ENCODE peak calls at places on chromosomes 13 and 19, in seven cellular contexts. One of them, this sample, is unnamed.
A peak's percentile ranks its signal among the peaks of the same experiment; 100 is the strongest.

GRCh38 chr13:34577051-34577450 is 365.0 kb upstream of the NBEA start:
- DNase-seq in SK-N-SH: no peak
- DNase-seq in NT2/D1: no peak
- DNase-seq in dorsolateral prefrontal cortex: no peak
- DNase-seq in lower leg skin: no peak
- DNase-seq in SHP77: no peak
- DNase-seq in mammary epithelial cell: peak; percentile 65
- DNase-seq in this sample: no peak

GRCh38 chr13:69423844-69424243 is 683.8 kb upstream of the ATXN8OS start:
- DNase-seq in SHP77: no peak
- DNase-seq in SK-N-SH: no peak
- DNase-seq in dorsolateral prefrontal cortex: no peak
- DNase-seq in mammary epithelial cell: no peak
- DNase-seq in NT2/D1: no peak
- DNase-seq in lower leg skin: no peak
- DNase-seq in this sample: peak; percentile 56

GRCh38 chr13:35882722-35883497 is 248.3 kb downstream of the DCLK1 start:
- DNase-seq in mammary epithelial cell: no peak
- DNase-seq in SK-N-SH: no peak
- DNase-seq in dorsolateral prefrontal cortex: no peak
- DNase-seq in lower leg skin: no peak
- DNase-seq in SHP77: no peak
- DNase-seq in NT2/D1: no peak
- DNase-seq in this sample: no peak

GRCh38 chr13:51811920-51812328 is 8.0 kb upstream of the DHRS12 start:
- DNase-seq in NT2/D1: no peak
- DNase-seq in SK-N-SH: no peak
- DNase-seq in lower leg skin: no peak
- DNase-seq in SHP77: no peak
- DNase-seq in dorsolateral prefrontal cortex: no peak
- DNase-seq in mammary epithelial cell: peak; percentile 40
- DNase-seq in this sample: no peak

GRCh38 chr13:25490236-25490635 is 118.5 kb downstream of the ATP8A2 start:
- DNase-seq in lower leg skin: no peak
- DNase-seq in SHP77: no peak
- DNase-seq in mammary epithelial cell: no peak
- DNase-seq in NT2/D1: no peak
- DNase-seq in SK-N-SH: no peak
- DNase-seq in dorsolateral prefrontal cortex: no peak
- DNase-seq in this sample: no peak

GRCh38 chr13:91381371-91381770 is 17.1 kb upstream of the GPC5 start:
- DNase-seq in lower leg skin: no peak
- DNase-seq in SHP77: peak; percentile 39
- DNase-seq in SK-N-SH: peak; percentile 14
- DNase-seq in mammary epithelial cell: no peak
- DNase-seq in dorsolateral prefrontal cortex: no peak
- DNase-seq in NT2/D1: no peak
- DNase-seq in this sample: no peak

GRCh38 chr19:41175825-41176734 is 16.9 kb upstream of the CYP2S1 start:
- DNase-seq in lower leg skin: no peak
- DNase-seq in NT2/D1: peak; percentile 88
- DNase-seq in mammary epithelial cell: peak; percentile 71
- DNase-seq in SK-N-SH: no peak
- DNase-seq in dorsolateral prefrontal cortex: no peak
- DNase-seq in SHP77: no peak
- DNase-seq in this sample: no peak

GRCh38 chr19:3644351-3645066 is 17.9 kb upstream of the CACTIN start:
- DNase-seq in dorsolateral prefrontal cortex: peak; percentile 90
- DNase-seq in mammary epithelial cell: no peak
- DNase-seq in SHP77: no peak
- DNase-seq in NT2/D1: no peak
- DNase-seq in SK-N-SH: no peak
- DNase-seq in lower leg skin: no peak
- DNase-seq in this sample: no peak

GRCh38 chr13:106562301-106562700 is 5.6 kb downstream of the ARGLU1 start:
- DNase-seq in SK-N-SH: no peak
- DNase-seq in mammary epithelial cell: no peak
- DNase-seq in dorsolateral prefrontal cortex: no peak
- DNase-seq in lower leg skin: no peak
- DNase-seq in NT2/D1: no peak
- DNase-seq in SHP77: no peak
- DNase-seq in this sample: no peak

GRCh38 chr13:73290844-73291243 is 232.0 kb downstream of the KLF5 start:
- DNase-seq in dorsolateral prefrontal cortex: no peak
- DNase-seq in SHP77: no peak
- DNase-seq in mammary epithelial cell: no peak
- DNase-seq in lower leg skin: no peak
- DNase-seq in NT2/D1: no peak
- DNase-seq in SK-N-SH: no peak
- DNase-seq in this sample: no peak

GRCh38 chr19:38506723-38507550 is 73.4 kb downstream of the RYR1 start:
- DNase-seq in NT2/D1: peak; percentile 82
- DNase-seq in SHP77: peak; percentile 92
- DNase-seq in dorsolateral prefrontal cortex: no peak
- DNase-seq in SK-N-SH: peak; percentile 99
- DNase-seq in lower leg skin: peak; percentile 96
- DNase-seq in mammary epithelial cell: peak; percentile 90
- DNase-seq in this sample: peak; percentile 90

GRCh38 chr13:44576396-44577235 is 486 bp upstream of the TSC22D1 start:
- DNase-seq in SHP77: no peak
- DNase-seq in mammary epithelial cell: no peak
- DNase-seq in SK-N-SH: peak; percentile 68
- DNase-seq in dorsolateral prefrontal cortex: no peak
- DNase-seq in lower leg skin: peak; percentile 88
- DNase-seq in NT2/D1: no peak
- DNase-seq in this sample: peak; percentile 61